ENCODE peak calls at places on chromosome 14, in six cellular contexts. One of them, this sample, is unnamed.

GRCh38 chr14:102493096-102493495 is 16.5 kb downstream of the ANKRD9 start:
- DNase-seq in HepG2: no peak
- DNase-seq in GM12878: no peak
- DNase-seq in K562: no peak
- DNase-seq in endothelial cell of umbilical vein: no peak
- DNase-seq in H1: no peak
- DNase-seq in this sample: no peak

GRCh38 chr14:100538566-100539318 is 48.5 kb downstream of the BEGAIN start:
- DNase-seq in HepG2: no peak
- DNase-seq in GM12878: no peak
- DNase-seq in K562: no peak
- DNase-seq in endothelial cell of umbilical vein: no peak
- DNase-seq in H1: no peak
- DNase-seq in this sample: no peak

GRCh38 chr14:99245541-99246511 is 26.2 kb downstream of the BCL11B start:
- DNase-seq in HepG2: no peak
- DNase-seq in GM12878: no peak
- DNase-seq in K562: no peak
- DNase-seq in endothelial cell of umbilical vein: no peak
- DNase-seq in H1: no peak
- DNase-seq in this sample: no peak

GRCh38 chr14:77485901-77486678 is 12.5 kb downstream of the ISM2 start:
- DNase-seq in HepG2: no peak
- DNase-seq in GM12878: no peak
- DNase-seq in K562: no peak
- DNase-seq in endothelial cell of umbilical vein: no peak
- DNase-seq in H1: no peak
- DNase-seq in this sample: no peak

GRCh38 chr14:81986005-81986404 is 452.4 kb upstream of the SEL1L start:
- DNase-seq in HepG2: peak
- DNase-seq in GM12878: no peak
- DNase-seq in K562: no peak
- DNase-seq in endothelial cell of umbilical vein: no peak
- DNase-seq in H1: no peak
- DNase-seq in this sample: no peak

GRCh38 chr14:94926176-94926575 is 156.3 kb upstream of the GSC start:
- DNase-seq in HepG2: no peak
- DNase-seq in GM12878: no peak
- DNase-seq in K562: no peak
- DNase-seq in endothelial cell of umbilical vein: no peak
- DNase-seq in H1: no peak
- DNase-seq in this sample: no peak

GRCh38 chr14:74846968-74847549 is 28.9 kb downstream of the PROX2 start:
- DNase-seq in HepG2: no peak
- DNase-seq in GM12878: no peak
- DNase-seq in K562: no peak
- DNase-seq in endothelial cell of umbilical vein: no peak
- DNase-seq in H1: no peak
- DNase-seq in this sample: no peak

GRCh38 chr14:89221109-89221508 is 195.9 kb downstream of the FOXN3 start:
- DNase-seq in HepG2: no peak
- DNase-seq in GM12878: no peak
- DNase-seq in K562: no peak
- DNase-seq in endothelial cell of umbilical vein: peak
- DNase-seq in H1: no peak
- DNase-seq in this sample: no peak

GRCh38 chr14:22432348-22432976 is 156.6 kb downstream of the DAD1 start:
- DNase-seq in HepG2: no peak
- DNase-seq in GM12878: no peak
- DNase-seq in K562: no peak
- DNase-seq in endothelial cell of umbilical vein: peak
- DNase-seq in H1: no peak
- DNase-seq in this sample: peak

GRCh38 chr14:104808456-104808855 is 7.6 kb downstream of the ZBTB42 start:
- DNase-seq in HepG2: no peak
- DNase-seq in GM12878: no peak
- DNase-seq in K562: no peak
- DNase-seq in endothelial cell of umbilical vein: no peak
- DNase-seq in H1: no peak
- DNase-seq in this sample: no peak

GRCh38 chr14:24639270-24639669 is 5.3 kb upstream of the GZMB start:
- DNase-seq in HepG2: no peak
- DNase-seq in GM12878: no peak
- DNase-seq in K562: no peak
- DNase-seq in endothelial cell of umbilical vein: no peak
- DNase-seq in H1: no peak
- DNase-seq in this sample: no peak

GRCh38 chr14:94157195-94157594 is 16.9 kb upstream of the PPP4R4 start:
- DNase-seq in HepG2: no peak
- DNase-seq in GM12878: no peak
- DNase-seq in K562: no peak
- DNase-seq in endothelial cell of umbilical vein: no peak
- DNase-seq in H1: no peak
- DNase-seq in this sample: no peak

DNA sequence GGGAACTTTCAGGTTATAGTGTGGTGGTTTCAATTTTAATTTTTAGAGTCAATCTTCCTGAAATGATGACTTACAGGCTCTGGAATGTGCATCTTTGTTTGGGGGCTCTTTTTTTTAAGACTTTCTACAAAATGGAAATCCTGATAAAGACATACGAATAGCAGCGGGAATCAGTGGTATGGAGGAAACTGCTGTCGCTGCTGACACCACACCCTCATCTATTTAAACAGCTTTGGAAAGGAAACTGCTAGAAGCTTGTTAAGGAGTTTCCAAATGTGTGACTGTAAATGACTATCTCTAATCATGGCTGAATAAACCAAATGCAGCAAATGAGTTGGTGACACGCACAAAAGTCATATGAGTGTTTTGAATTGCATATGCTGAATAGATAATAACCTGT is 188.4 kb downstream of the EGLN3 start:
- DNase-seq in HepG2: no peak
- DNase-seq in GM12878: no peak
- DNase-seq in K562: no peak
- DNase-seq in endothelial cell of umbilical vein: peak
- DNase-seq in H1: no peak
- DNase-seq in this sample: no peak
- TF ChIP-seq MAX in HepG2: no peak
- TF ChIP-seq MAX in GM12878: no peak
- TF ChIP-seq MAX in K562: no peak
- TF ChIP-seq MAX in endothelial cell of umbilical vein: no peak
- TF ChIP-seq MAX in H1: no peak
- TF ChIP-seq MAX in this sample: no peak

GRCh38 chr14:36646664-36647416 is 14.8 kb upstream of the PAX9 start:
- DNase-seq in HepG2: no peak
- DNase-seq in GM12878: no peak
- DNase-seq in K562: no peak
- DNase-seq in endothelial cell of umbilical vein: no peak
- DNase-seq in H1: no peak
- DNase-seq in this sample: no peak
- TF ChIP-seq EZH2 in HepG2: no peak
- TF ChIP-seq EZH2 in GM12878: no peak
- TF ChIP-seq EZH2 in K562: no peak
- TF ChIP-seq EZH2 in endothelial cell of umbilical vein: peak
- TF ChIP-seq EZH2 in H1: peak
- TF ChIP-seq EZH2 in this sample: no peak

GRCh38 chr14:92652413-92653151 is 95.8 kb downstream of the LGMN start:
- DNase-seq in HepG2: no peak
- DNase-seq in GM12878: no peak
- DNase-seq in K562: no peak
- DNase-seq in endothelial cell of umbilical vein: no peak
- DNase-seq in H1: no peak
- DNase-seq in this sample: no peak
- TF ChIP-seq POLR2AphosphoS5 in HepG2: no peak
- TF ChIP-seq POLR2AphosphoS5 in GM12878: no peak
- TF ChIP-seq POLR2AphosphoS5 in K562: no peak
- TF ChIP-seq POLR2AphosphoS5 in endothelial cell of umbilical vein: no peak
- TF ChIP-seq POLR2AphosphoS5 in H1: no peak
- TF ChIP-seq POLR2AphosphoS5 in this sample: no peak

GRCh38 chr14:35368139-35368460 is 36.4 kb downstream of the NFKBIA start:
- DNase-seq in HepG2: no peak
- DNase-seq in GM12878: no peak
- DNase-seq in K562: no peak
- DNase-seq in endothelial cell of umbilical vein: no peak
- DNase-seq in H1: no peak
- DNase-seq in this sample: no peak

GRCh38 chr14:35369701-35370191 is 34.8 kb downstream of the NFKBIA start:
- DNase-seq in HepG2: no peak
- DNase-seq in GM12878: no peak
- DNase-seq in K562: no peak
- DNase-seq in endothelial cell of umbilical vein: no peak
- DNase-seq in H1: no peak
- DNase-seq in this sample: no peak

GRCh38 chr14:35370969-35371368 is 33.6 kb downstream of the NFKBIA start:
- DNase-seq in HepG2: no peak
- DNase-seq in GM12878: no peak
- DNase-seq in K562: no peak
- DNase-seq in endothelial cell of umbilical vein: no peak
- DNase-seq in H1: no peak
- DNase-seq in this sample: no peak

GRCh38 chr14:35368583-35368982 is 36.0 kb downstream of the NFKBIA start:
- DNase-seq in HepG2: no peak
- DNase-seq in GM12878: no peak
- DNase-seq in K562: no peak
- DNase-seq in endothelial cell of umbilical vein: no peak
- DNase-seq in H1: no peak
- DNase-seq in this sample: no peak

DNA sequence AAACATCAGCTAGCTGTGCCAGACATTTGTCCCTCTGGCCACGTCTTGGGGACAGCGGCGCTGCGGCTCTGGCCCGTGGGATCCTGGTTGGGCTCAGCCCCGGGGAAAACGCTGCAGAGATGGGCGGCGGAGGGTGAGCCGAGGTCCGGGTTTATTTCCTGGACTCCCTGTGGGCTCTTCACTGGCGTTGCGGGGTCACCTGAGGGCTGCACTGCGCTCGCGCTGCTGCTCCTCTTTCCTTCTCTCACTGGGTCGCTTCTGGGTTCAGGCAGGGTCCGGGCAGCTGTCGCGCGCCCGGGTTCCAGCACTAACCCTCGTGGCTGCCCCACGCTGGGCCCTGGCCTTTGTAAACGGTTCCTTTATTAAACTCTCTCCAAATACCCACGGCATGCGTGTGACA is 35.6 kb downstream of the NFKBIA start:
- DNase-seq in HepG2: no peak
- DNase-seq in GM12878: no peak
- DNase-seq in K562: no peak
- DNase-seq in endothelial cell of umbilical vein: no peak
- DNase-seq in H1: no peak
- DNase-seq in this sample: no peak
- TF ChIP-seq MAX in HepG2: no peak
- TF ChIP-seq MAX in GM12878: no peak
- TF ChIP-seq MAX in K562: no peak
- TF ChIP-seq MAX in endothelial cell of umbilical vein: no peak
- TF ChIP-seq MAX in H1: no peak
- TF ChIP-seq MAX in this sample: no peak

GRCh38 chr14:79279645-79280399 is 931.5 kb downstream of the DIO2 start:
- DNase-seq in HepG2: no peak
- DNase-seq in GM12878: no peak
- DNase-seq in K562: no peak
- DNase-seq in endothelial cell of umbilical vein: no peak
- DNase-seq in H1: no peak
- DNase-seq in this sample: no peak
- TF ChIP-seq EZH2 in HepG2: no peak
- TF ChIP-seq EZH2 in GM12878: no peak
- TF ChIP-seq EZH2 in K562: no peak
- TF ChIP-seq EZH2 in endothelial cell of umbilical vein: no peak
- TF ChIP-seq EZH2 in H1: no peak
- TF ChIP-seq EZH2 in this sample: no peak

DNA sequence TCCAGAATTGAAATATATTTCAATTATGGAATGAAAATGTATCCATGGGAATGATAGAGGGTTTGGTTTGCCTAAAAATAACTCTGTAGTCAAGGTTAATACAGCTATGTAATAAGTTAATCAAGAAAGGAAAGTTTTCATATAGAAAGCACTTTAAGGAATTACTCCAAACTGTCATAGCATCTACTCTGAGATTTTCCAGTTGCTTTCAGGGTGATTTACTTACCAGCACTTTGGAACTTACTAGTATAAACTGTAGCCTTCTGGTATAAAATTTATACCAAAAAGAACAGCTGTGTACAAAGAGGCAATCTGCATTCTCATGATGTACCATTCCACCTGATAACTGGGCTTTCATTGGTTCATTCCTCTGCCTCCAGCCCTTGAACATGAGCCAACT is 87.1 kb downstream of the ARF6 start:
- DNase-seq in HepG2: no peak
- DNase-seq in GM12878: no peak
- DNase-seq in K562: no peak
- DNase-seq in endothelial cell of umbilical vein: no peak
- DNase-seq in H1: no peak
- DNase-seq in this sample: no peak
- TF ChIP-seq POLR2AphosphoS5 in HepG2: no peak
- TF ChIP-seq POLR2AphosphoS5 in GM12878: no peak
- TF ChIP-seq POLR2AphosphoS5 in K562: no peak
- TF ChIP-seq POLR2AphosphoS5 in endothelial cell of umbilical vein: no peak
- TF ChIP-seq POLR2AphosphoS5 in H1: no peak
- TF ChIP-seq POLR2AphosphoS5 in this sample: no peak

DNA sequence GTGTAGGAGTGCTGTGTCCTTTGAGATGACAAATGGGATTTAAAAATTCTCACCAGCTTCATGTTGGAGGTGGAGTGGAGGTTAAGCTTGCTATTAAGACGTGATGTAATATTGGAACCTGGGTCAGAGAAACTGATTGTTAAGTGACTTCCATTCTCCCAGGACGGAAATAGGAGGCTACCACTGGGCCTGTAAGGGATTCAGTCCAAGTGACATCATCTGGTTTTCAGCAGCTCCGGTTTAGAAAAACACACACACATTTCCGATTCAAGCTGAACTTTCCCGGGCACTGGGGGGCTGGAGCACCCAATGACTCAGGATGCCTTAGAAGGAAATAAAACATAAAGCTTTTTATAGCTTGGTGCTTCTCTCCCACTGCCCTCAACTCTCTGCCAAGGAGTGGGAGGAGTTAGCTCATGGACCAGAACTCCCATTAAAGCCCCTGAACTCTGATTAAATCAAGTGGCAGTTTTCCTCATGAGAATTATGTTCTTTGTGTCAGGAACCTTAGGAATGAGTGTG is 12.4 kb downstream of the CALM1 start:
- DNase-seq in HepG2: no peak
- DNase-seq in GM12878: no peak
- DNase-seq in K562: no peak
- DNase-seq in endothelial cell of umbilical vein: peak
- DNase-seq in H1: no peak
- DNase-seq in this sample: no peak
- TF ChIP-seq MAX in HepG2: no peak
- TF ChIP-seq MAX in GM12878: no peak
- TF ChIP-seq MAX in K562: no peak
- TF ChIP-seq MAX in endothelial cell of umbilical vein: no peak
- TF ChIP-seq MAX in H1: no peak
- TF ChIP-seq MAX in this sample: no peak

This sample was measured in HCT116.